ENCODE peak calls at places on chromosomes 2 and 18, in eight cellular contexts. O, W, B, T, X, E, J and G are unnamed samples.

GRCh38 chr2:236934166-236934565 is 151.5 kb upstream of the COPS8 start:
- DNase-seq in O (no peak), W (no peak), B (no peak), T (no peak), X (no peak), E (no peak), J (no peak), G (no peak)

GRCh38 chr2:216740557-216741222 is 45.3 kb upstream of the IGFBP5 start:
- DNase-seq in O (no peak), W (no peak), B (no peak), T (peak; percentile 13), X (no peak), E (no peak), J (no peak), G (no peak)

GRCh38 chr18:76451475-76452331 is 43.3 kb downstream of the ZNF516 start:
- DNase-seq in O (no peak), W (no peak), B (no peak), T (peak; percentile 33), X (no peak), E (no peak), J (no peak), G (peak; percentile 50)

GRCh38 chr2:233485726-233486125 is 80.9 kb downstream of the USP40 start:
- DNase-seq in O (no peak), W (no peak), B (no peak), T (no peak), X (no peak), E (no peak), J (no peak), G (no peak)

GRCh38 chr2:78465707-78466106 is 559.8 kb upstream of the REG3G start:
- DNase-seq in O (no peak), W (no peak), B (no peak), T (no peak), X (no peak), E (no peak), J (no peak), G (no peak)

GRCh38 chr2:229586746-229587705 is 127.3 kb downstream of the DNER start:
- DNase-seq in O (peak; percentile 81), W (peak; percentile 10), B (peak; percentile 89), T (peak; percentile 70), X (peak; percentile 82), E (peak; percentile 75), J (no peak), G (peak; percentile 60)

GRCh38 chr2:12948963-12949353 is 232.2 kb downstream of the TRIB2 start:
- DNase-seq in O (no peak), W (no peak), B (no peak), T (no peak), X (no peak), E (no peak), J (no peak), G (no peak)

GRCh38 chr2:213766062-213766461 is 481.8 kb downstream of the SPAG16 start:
- DNase-seq in O (no peak), W (no peak), B (no peak), T (no peak), X (no peak), E (no peak), J (no peak), G (no peak)

GRCh38 chr2:112834379-112835014 is 2.1 kb downstream of the IL1B start:
- DNase-seq in O (no peak), W (no peak), B (no peak), T (no peak), X (no peak), E (peak; percentile 89), J (no peak), G (no peak)

GRCh38 chr2:120817956-120818325 is 82.3 kb downstream of the GLI2 start:
- DNase-seq in O (no peak), W (no peak), B (no peak), T (no peak), X (peak; percentile 39), E (no peak), J (no peak), G (no peak)

GRCh38 chr2:42047488-42048317 is at the start of gene PKDCC:
- DNase-seq in O (peak; percentile 100), W (no peak), B (peak; percentile 82), T (peak; percentile 83), X (peak; percentile 94), E (peak; percentile 85), J (peak; percentile 22), G (peak; percentile 75)

GRCh38 chr18:35495821-35496368 is 1.9 kb downstream of the INO80C start:
- DNase-seq in O (no peak), W (no peak), B (no peak), T (peak; percentile 49), X (no peak), E (no peak), J (no peak), G (no peak)

GRCh38 chr18:35489913-35490490 is 7.8 kb downstream of the INO80C start:
- DNase-seq in O (peak; percentile 44), W (no peak), B (no peak), T (no peak), X (no peak), E (peak; percentile 33), J (no peak), G (no peak)

GRCh38 chr18:35490894-35491688 is 6.7 kb downstream of the INO80C start:
- DNase-seq in O (no peak), W (no peak), B (no peak), T (no peak), X (no peak), E (no peak), J (no peak), G (no peak)

GRCh38 chr18:35494281-35494825 is 3.4 kb downstream of the INO80C start:
- DNase-seq in O (no peak), W (no peak), B (no peak), T (no peak), X (no peak), E (no peak), J (no peak), G (no peak)

DNA sequence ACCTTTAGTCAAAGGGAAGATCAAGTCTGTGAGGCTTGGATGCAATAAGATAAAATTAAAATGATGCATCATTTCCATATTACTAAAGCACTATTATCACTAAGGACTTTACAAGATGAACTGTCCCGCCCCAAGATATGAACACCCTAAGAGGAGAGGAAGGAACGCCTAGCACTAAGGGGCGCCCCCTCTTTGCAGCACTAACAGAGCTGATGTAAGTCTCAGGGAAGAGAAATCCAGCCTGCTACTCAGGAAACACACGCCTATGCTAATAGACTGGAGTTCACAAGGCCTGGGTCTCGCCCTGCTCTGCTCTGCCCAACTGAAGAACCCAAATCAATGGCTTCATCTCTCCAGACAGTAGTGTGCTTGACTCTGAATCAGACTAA is 6.1 kb downstream of the INO80C start:
- DNase-seq in O (no peak), W (no peak), B (no peak), T (no peak), X (no peak), E (no peak), J (no peak), G (no peak)
- H3K4me3 ChIP-seq in O (no peak overlapping the region), W (no peak overlapping the region), B (no peak overlapping the region), T (no peak overlapping the region), X (no peak overlapping the region), E (no peak overlapping the region), J (no peak overlapping the region), G (no peak overlapping the region)

DNA sequence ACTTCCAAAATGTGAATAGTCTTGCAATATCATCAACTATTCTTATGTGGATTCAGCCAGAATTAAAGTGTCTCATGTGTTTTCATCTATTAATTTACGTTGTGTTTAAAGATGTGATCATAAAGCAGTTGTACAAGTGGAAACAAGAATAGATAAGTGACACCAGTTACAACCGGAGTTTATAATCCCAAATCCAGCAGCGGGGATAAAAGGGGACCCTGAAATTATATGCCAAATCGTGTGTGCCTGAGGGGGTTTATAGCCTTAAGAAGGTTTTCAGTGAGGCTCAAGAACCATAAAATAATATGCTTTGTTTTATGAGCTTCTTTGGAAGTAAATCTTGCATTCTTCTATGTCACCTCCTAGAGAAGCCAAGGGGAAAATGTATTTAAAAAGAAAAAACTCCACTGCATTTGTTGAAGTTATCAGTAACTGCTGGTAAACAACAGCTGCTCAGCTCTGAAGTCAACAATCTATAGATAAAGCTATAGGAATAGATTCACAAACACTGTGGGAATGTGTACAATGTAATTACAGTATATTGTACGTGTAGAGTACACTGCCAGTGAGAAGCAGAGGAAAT is 25.8 kb upstream of the MAP3K20 start:
- DNase-seq in O (no peak), W (no peak), B (no peak), T (no peak), X (no peak), E (no peak), J (no peak), G (no peak)
- H3K27ac ChIP-seq in O (peak overlapping the region; percentile 86), W (no peak overlapping the region), B (peak overlapping the region; percentile 77), T (peak overlapping the region; percentile 71), X (peak overlapping the region; percentile 79), E (peak overlapping the region; percentile 72), J (no peak overlapping the region), G (no peak overlapping the region)

DNA sequence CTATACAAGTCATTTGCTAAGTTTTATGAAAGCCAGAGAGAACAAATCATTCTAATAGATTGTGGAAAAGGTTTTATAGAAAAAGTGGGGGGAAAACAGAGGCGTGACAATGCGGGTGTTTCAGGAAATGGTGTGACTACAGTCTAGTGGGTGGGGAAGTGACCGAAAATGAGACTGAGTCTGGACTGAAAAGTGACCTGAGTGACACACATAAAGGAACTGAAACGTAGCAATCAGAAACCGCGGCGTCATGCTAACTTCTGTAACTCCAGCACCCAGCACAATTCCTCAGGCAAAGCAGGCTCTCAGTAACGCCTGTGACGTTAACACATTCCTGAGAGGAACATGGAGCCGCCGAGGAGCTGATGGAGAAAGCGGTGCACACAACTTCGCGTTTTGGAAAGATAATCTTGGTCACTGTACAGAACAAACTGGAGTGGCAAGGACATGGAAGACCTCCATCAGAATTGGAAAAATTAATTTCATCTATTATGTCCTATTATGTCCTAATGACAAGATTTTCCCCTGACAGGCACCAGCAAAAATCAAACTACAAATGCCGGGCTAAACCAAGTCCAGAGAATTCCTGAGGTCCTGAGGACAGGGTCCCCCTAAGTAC is 1.4 kb upstream of the CD226 start:
- DNase-seq in O (no peak), W (no peak), B (peak; percentile 36), T (no peak), X (no peak), E (peak; percentile 62), J (no peak), G (no peak)
- H3K4me3 ChIP-seq in O (no peak overlapping the region), W (no peak overlapping the region), B (no peak overlapping the region), T (no peak overlapping the region), X (no peak overlapping the region), E (no peak overlapping the region), J (peak overlapping the region; percentile 10), G (no peak overlapping the region)

GRCh38 chr2:239814917-239815637 is 210.1 kb downstream of the NDUFA10 start:
- DNase-seq in O (no peak), W (no peak), B (no peak), T (no peak), X (no peak), E (peak; percentile 29), J (no peak), G (no peak)

GRCh38 chr2:239815638-239816035 is 209.5 kb downstream of the NDUFA10 start:
- DNase-seq in O (no peak), W (no peak), B (no peak), T (no peak), X (no peak), E (no peak), J (no peak), G (no peak)

GRCh38 chr2:239813261-239814135 is 211.6 kb downstream of the NDUFA10 start:
- DNase-seq in O (no peak), W (no peak), B (no peak), T (no peak), X (no peak), E (no peak), J (no peak), G (no peak)

GRCh38 chr2:239816571-239816970 is 208.6 kb downstream of the NDUFA10 start:
- DNase-seq in O (no peak), W (no peak), B (no peak), T (no peak), X (no peak), E (no peak), J (no peak), G (no peak)

GRCh38 chr2:239814136-239814916 is 210.8 kb downstream of the NDUFA10 start:
- DNase-seq in O (no peak), W (no peak), B (no peak), T (no peak), X (no peak), E (no peak), J (no peak), G (peak; percentile 2)
- H3K27ac ChIP-seq in O (no peak overlapping the region), W (no peak overlapping the region), B (no peak overlapping the region), T (no peak overlapping the region), X (peak overlapping the region; percentile 30), E (peak overlapping the region; percentile 82), J (no peak overlapping the region), G (no peak overlapping the region)